ENCODE peak calls at places on chromosomes 7 and 10, in eight cellular contexts. U is activated CD8-positive, alpha-beta memory T cell treated with anti-CD3 and anti-CD28 coated beads for 1 hour; T is transverse colon; I is Kasumi-1; L is HEK293T; F is bronchial epithelial cell; P is left ventricle myocardium inferior; S is stimulated activated CD8-positive, alpha-beta memory T cell treated with anti-CD3 and anti-CD28 coated beads, Interleukin-15, amount 100 ng/mL, for 1 hour. K is an unnamed sample.

GRCh38 chr7:129435414-129435829 is 1.2 kb downstream of the STRIP2 start:
- DNase-seq in U (no peak), T (no peak), I (no peak), L (no peak), F (peak; percentile 15), P (no peak), S (no peak), K (no peak)

GRCh38 chr10:87928996-87929395 is 65.6 kb downstream of the PTEN start:
- DNase-seq in U (no peak), T (no peak), I (no peak), L (no peak), F (no peak), P (no peak), S (no peak), K (no peak)

GRCh38 chr7:474605-475424 is 44.8 kb downstream of the PDGFA start:
- DNase-seq in U (no peak), T (no peak), I (no peak), L (no peak), F (no peak), P (peak; percentile 6), S (no peak), K (peak; percentile 11)

GRCh38 chr10:3935933-3936359 is 150.9 kb upstream of the KLF6 start:
- DNase-seq in U (no peak), T (peak; percentile 79), I (no peak), L (no peak), F (peak; percentile 32), P (no peak), S (no peak), K (no peak)

GRCh38 chr7:105244594-105244993 is 144.1 kb downstream of the SRPK2 start:
- DNase-seq in U (no peak), T (no peak), I (no peak), L (no peak), F (no peak), P (peak; percentile 53), S (no peak), K (peak; percentile 69)

GRCh38 chr7:40697653-40698052 is 562.8 kb downstream of the SUGCT start:
- DNase-seq in U (no peak), T (no peak), I (no peak), L (no peak), F (peak; percentile 50), P (no peak), S (no peak), K (no peak)

GRCh38 chr7:131307627-131308026 is 20.0 kb upstream of the MKLN1 start:
- DNase-seq in U (no peak), T (no peak), I (no peak), L (no peak), F (no peak), P (no peak), S (no peak), K (no peak)

GRCh38 chr7:43362652-43363428 is 220.1 kb upstream of the STK17A start:
- DNase-seq in U (no peak), T (no peak), I (no peak), L (no peak), F (peak; percentile 77), P (no peak), S (no peak), K (peak; percentile 55)

GRCh38 chr7:1314908-1315450 is 82.3 kb downstream of the UNCX start:
- DNase-seq in U (no peak), T (no peak), I (no peak), L (no peak), F (no peak), P (peak; percentile 5), S (no peak), K (peak; percentile 13)

GRCh38 chr7:155846936-155847335 is 34.7 kb upstream of the SHH start:
- DNase-seq in U (no peak), T (no peak), I (no peak), L (no peak), F (no peak), P (no peak), S (no peak), K (no peak)

GRCh38 chr7:40694041-40694809 is 559.4 kb downstream of the SUGCT start:
- DNase-seq in U (no peak), T (no peak), I (no peak), L (no peak), F (no peak), P (no peak), S (no peak), K (no peak)

GRCh38 chr10:118950190-118950658 is 79.3 kb upstream of the NANOS1 start:
- DNase-seq in U (no peak), T (no peak), I (peak; percentile 70), L (no peak), F (peak; percentile 67), P (no peak), S (no peak), K (no peak)

GRCh38 chr7:143479055-143479766 is 1.5 kb downstream of the TAS2R41 start:
- DNase-seq in U (no peak), T (no peak), I (no peak), L (no peak), F (no peak), P (no peak), S (no peak), K (no peak)

GRCh38 chr7:95865716-95866371 is 93.5 kb downstream of the DYNC1I1 start:
- DNase-seq in U (no peak), T (no peak), I (no peak), L (peak; percentile 8), F (no peak), P (no peak), S (no peak), K (no peak)